ENCODE peak calls at places on chromosomes 2 and 18, in four cellular contexts. Y, I, C and H are unnamed samples.

GRCh38 chr18:34838669-34839068 is 128.6 kb downstream of the DTNA start:
- DNase-seq in Y (no peak), I (no peak), C (no peak), H (no peak)

GRCh38 chr18:72091369-72091768 is 452.8 kb downstream of the CBLN2 start:
- DNase-seq in Y (no peak), I (no peak), C (no peak), H (no peak)

GRCh38 chr2:12719400-12720104 is 2.8 kb downstream of the TRIB2 start:
- DNase-seq in Y (no peak), I (no peak), C (peak; percentile 69), H (no peak)

GRCh38 chr2:100632759-100633158 is 70.0 kb downstream of the PDCL3 start:
- DNase-seq in Y (no peak), I (no peak), C (no peak), H (no peak)

GRCh38 chr2:158723921-158724802 is 71.0 kb upstream of the DAPL1 start:
- DNase-seq in Y (no peak), I (no peak), C (no peak), H (no peak)

GRCh38 chr2:239035361-239035814 is 187.5 kb downstream of the TWIST2 start:
- DNase-seq in Y (no peak), I (no peak), C (no peak), H (no peak)

GRCh38 chr18:3192286-3192685 is 27.5 kb downstream of the MYOM1 start:
- DNase-seq in Y (no peak), I (no peak), C (no peak), H (no peak)

GRCh38 chr2:10331702-10332401 is 29.1 kb downstream of the HPCAL1 start:
- DNase-seq in Y (no peak), I (no peak), C (no peak), H (no peak)

GRCh38 chr2:223056656-223057418 is 4.8 kb downstream of the KCNE4 start:
- DNase-seq in Y (peak; percentile 80), I (no peak), C (peak; percentile 54), H (no peak)

GRCh38 chr18:34028341-34028740 is 196.4 kb downstream of the NOL4 start:
- DNase-seq in Y (peak; percentile 91), I (no peak), C (peak; percentile 86), H (no peak)

GRCh38 chr2:100321181-100321880 is 970 bp downstream of the LONRF2 start:
- DNase-seq in Y (no peak), I (no peak), C (peak; percentile 68), H (peak; percentile 7)

GRCh38 chr18:8820701-8821465 is 115.5 kb downstream of the MTCL1 start:
- DNase-seq in Y (no peak), I (no peak), C (no peak), H (no peak)

GRCh38 chr2:236180501-236180816 is 12.3 kb upstream of the GBX2 start:
- DNase-seq in Y (no peak), I (no peak), C (no peak), H (no peak)

GRCh38 chr2:222483513-222484039 is 59.2 kb downstream of the SGPP2 start:
- DNase-seq in Y (no peak), I (no peak), C (no peak), H (no peak)

GRCh38 chr18:23814977-23815614 is 125.8 kb downstream of the LAMA3 start:
- DNase-seq in Y (no peak), I (no peak), C (no peak), H (no peak)

GRCh38 chr2:231667497-231667896 is 40.8 kb upstream of the PTMA start:
- DNase-seq in Y (no peak), I (no peak), C (no peak), H (no peak)
- H3K4me3 ChIP-seq in Y (no peak overlapping the region), I (no peak overlapping the region), C (no peak overlapping the region), H (no peak overlapping the region)

GRCh38 chr2:104378853-104379374 is 475.0 kb upstream of the POU3F3 start:
- DNase-seq in Y (peak; percentile 27), I (no peak), C (peak; percentile 72), H (no peak)
- H3K4me3 ChIP-seq in Y (peak overlapping the region; percentile 48), I (no peak overlapping the region), C (no peak overlapping the region), H (no peak overlapping the region)

DNA sequence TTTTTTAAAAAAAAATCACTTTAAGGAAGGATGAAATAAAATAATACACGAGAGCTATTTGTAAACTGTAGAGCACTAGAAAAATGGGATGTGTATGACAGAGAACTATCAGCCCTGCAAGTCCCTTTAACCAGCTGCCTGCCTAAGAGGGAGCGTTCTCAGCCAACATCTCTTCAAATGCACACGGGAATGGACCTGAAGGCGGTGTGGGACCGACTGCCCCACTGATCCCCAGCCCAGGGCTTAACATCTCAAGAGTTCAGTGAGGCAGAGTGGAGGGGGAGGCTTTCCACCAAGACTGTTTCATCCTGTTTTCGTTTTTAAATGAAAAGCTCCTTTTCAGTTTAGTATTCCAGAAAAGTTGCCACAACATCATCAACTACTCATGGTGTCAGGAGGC is 2.2 kb downstream of the INPP4A start:
- DNase-seq in Y (no peak), I (no peak), C (no peak), H (no peak)
- H3K4me3 ChIP-seq in Y (no peak overlapping the region), I (no peak overlapping the region), C (no peak overlapping the region), H (no peak overlapping the region)

GRCh38 chr2:3463914-3464313 is 55.4 kb downstream of the ADI1 start:
- DNase-seq in Y (no peak), I (no peak), C (no peak), H (no peak)
- H3K4me3 ChIP-seq in Y (no peak overlapping the region), I (no peak overlapping the region), C (no peak overlapping the region), H (no peak overlapping the region)